ENCODE peak calls at places on chromosomes 5 and 9, in five cellular contexts. S, B, R, Q and O are unnamed samples.

GRCh38 chr9:124611106-124611505 is 103.9 kb upstream of the NR5A1 start:
- DNase-seq in S (no peak), Q (no peak), R (no peak), B (no peak), O (no peak)

GRCh38 chr5:105619725-105620124 is 2051.0 kb downstream of the EFNA5 start:
- DNase-seq in Q (no peak), S (no peak), R (no peak), B (no peak), O (no peak)

GRCh38 chr5:12661617-12662370 is 757.5 kb upstream of the CTNND2 start:
- DNase-seq in S (no peak), Q (no peak), R (peak; percentile 76), B (no peak), O (no peak)

GRCh38 chr9:108434502-108434901 is 421.3 kb downstream of the ACTL7B start:
- DNase-seq in R (no peak), B (no peak), Q (no peak), S (no peak), O (no peak)

GRCh38 chr9:123089040-123089439 is 55.6 kb downstream of the GPR21 start:
- DNase-seq in Q (no peak), B (no peak), S (no peak), R (no peak), O (no peak)

GRCh38 chr9:35649431-35650340 is 1.0 kb downstream of the SIT1 start:
- DNase-seq in B (peak; percentile 53), Q (no peak), R (no peak), S (no peak), O (no peak)

GRCh38 chr9:91423785-91424402 is at the start of gene NFIL3:
- DNase-seq in B (peak; percentile 85), R (peak; percentile 81), Q (no peak), S (peak; percentile 58), O (no peak)

GRCh38 chr9:97991818-97992217 is 8.7 kb downstream of the ANP32B start:
- DNase-seq in S (no peak), B (no peak), Q (no peak), R (no peak), O (no peak)

GRCh38 chr5:168552146-168552545 is 23.0 kb downstream of the FBLL1 start:
- DNase-seq in R (no peak), Q (no peak), S (no peak), B (no peak), O (no peak)

GRCh38 chr9:21685502-21685901 is 116.9 kb upstream of the MTAP start:
- DNase-seq in S (no peak), Q (no peak), B (no peak), R (no peak), O (no peak)

GRCh38 chr5:32042571-32042970 is 131.5 kb downstream of the GOLPH3 start:
- DNase-seq in Q (no peak), S (no peak), B (no peak), R (no peak), O (no peak)

GRCh38 chr9:21455320-21455719 is 15.1 kb downstream of the IFNA1 start:
- DNase-seq in B (no peak), S (peak; percentile 17), Q (no peak), R (no peak), O (peak; percentile 23)

GRCh38 chr9:109972026-109973005 is 192.3 kb downstream of the PALM2AKAP2 start:
- DNase-seq in B (no peak), R (no peak), Q (peak; percentile 91), S (no peak), O (no peak)

GRCh38 chr5:66144799-66145390 is 795 bp downstream of the SREK1 start:
- DNase-seq in B (peak; percentile 80), Q (no peak), R (no peak), S (peak; percentile 45), O (no peak)

GRCh38 chr9:116951588-116952433 is 264.7 kb downstream of the TRIM32 start:
- DNase-seq in B (no peak), Q (peak; percentile 85), R (no peak), S (no peak), O (no peak)

GRCh38 chr5:160083501-160083900 is 35.7 kb downstream of the PWWP2A start:
- DNase-seq in B (no peak), R (no peak), S (no peak), Q (no peak), O (no peak)

GRCh38 chr5:139831624-139832023 is 36.0 kb downstream of the PSD2 start:
- DNase-seq in R (no peak), B (no peak), Q (no peak), S (no peak), O (no peak)
- H2AFZ ChIP-seq in R (no peak overlapping the region), B (no peak overlapping the region), Q (no peak overlapping the region), S (no peak overlapping the region), O (no peak overlapping the region)

GRCh38 chr9:118000581-118000980 is 296.4 kb downstream of the TLR4 start:
- DNase-seq in R (no peak), B (no peak), S (no peak), Q (no peak), O (no peak)
- TF ChIP-seq ATF3 in R (no peak), B (no peak), S (no peak), Q (no peak), O (no peak)

GRCh38 chr5:54062958-54063357 is 247.4 kb downstream of the ARL15 start:
- DNase-seq in B (no peak), Q (no peak), R (no peak), S (no peak), O (no peak)
- H2AFZ ChIP-seq in B (no peak overlapping the region), Q (no peak overlapping the region), R (no peak overlapping the region), S (no peak overlapping the region), O (no peak overlapping the region)

GRCh38 chr5:35656721-35657120 is 39.1 kb downstream of the SPEF2 start:
- DNase-seq in B (no peak), Q (no peak), S (no peak), R (no peak), O (no peak)

GRCh38 chr5:35647712-35648111 is 30.0 kb downstream of the SPEF2 start:
- DNase-seq in R (no peak), S (no peak), B (no peak), Q (no peak), O (no peak)

GRCh38 chr5:35647128-35647527 is 29.5 kb downstream of the SPEF2 start:
- DNase-seq in S (no peak), B (no peak), R (no peak), Q (no peak), O (no peak)

DNA sequence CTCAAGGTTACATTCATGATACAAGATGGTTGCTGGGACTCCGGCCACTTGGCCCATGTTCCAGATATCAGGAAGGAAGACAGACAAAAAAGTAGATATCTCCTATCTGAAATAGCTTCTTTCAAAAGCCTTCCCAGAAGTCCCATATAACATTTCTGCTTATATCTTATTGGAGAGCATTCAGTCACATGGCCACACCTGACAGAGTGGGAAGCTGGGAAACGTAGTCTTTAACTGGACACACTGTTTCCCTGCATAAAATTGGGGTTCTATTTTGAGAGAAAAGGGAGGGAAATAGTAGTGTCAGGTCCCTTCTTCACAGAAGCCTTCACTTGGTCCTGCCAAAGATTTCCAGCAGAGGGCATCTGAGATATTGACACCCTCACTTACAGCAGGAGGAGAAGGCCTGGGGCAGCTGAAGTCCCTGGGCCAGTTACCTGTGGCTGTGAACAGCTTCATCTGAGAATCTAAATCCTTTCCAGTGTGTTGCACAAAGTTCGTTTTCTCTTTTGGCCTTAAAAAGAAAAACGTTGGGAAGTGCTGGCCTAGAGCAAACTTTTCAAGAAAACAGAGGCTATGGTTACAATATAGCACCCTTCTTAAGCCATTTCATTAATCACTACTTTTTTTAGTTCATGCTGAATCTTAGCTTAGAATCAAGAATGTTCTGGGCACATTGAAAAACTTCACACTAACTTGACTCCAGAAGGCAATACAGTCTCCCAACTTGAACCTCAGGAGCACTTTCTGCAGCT is 33.5 kb downstream of the SPEF2 start:
- DNase-seq in B (peak; percentile 8), Q (no peak), S (peak; percentile 32), R (peak; percentile 47), O (peak; percentile 24)
- TF ChIP-seq ATF3 in B (no peak), Q (no peak), S (no peak), R (no peak), O (no peak)

GRCh38 chr5:35003018-35003957 is 44.5 kb downstream of the AGXT2 start:
- DNase-seq in S (peak; percentile 43), R (peak; percentile 86), Q (peak; percentile 9), B (peak; percentile 82), O (peak; percentile 29)
- H2AFZ ChIP-seq in S (no peak overlapping the region), R (peak overlapping the region; percentile 42), Q (no peak overlapping the region), B (no peak overlapping the region), O (peak overlapping the region; percentile 94)

GRCh38 chr9:137580209-137580957 is 1.7 kb upstream of the DPH7 start:
- DNase-seq in B (no peak), Q (no peak), S (no peak), R (no peak), O (no peak)
- TF ChIP-seq ATF3 in B (no peak), Q (no peak), S (no peak), R (no peak), O (no peak)

DNA sequence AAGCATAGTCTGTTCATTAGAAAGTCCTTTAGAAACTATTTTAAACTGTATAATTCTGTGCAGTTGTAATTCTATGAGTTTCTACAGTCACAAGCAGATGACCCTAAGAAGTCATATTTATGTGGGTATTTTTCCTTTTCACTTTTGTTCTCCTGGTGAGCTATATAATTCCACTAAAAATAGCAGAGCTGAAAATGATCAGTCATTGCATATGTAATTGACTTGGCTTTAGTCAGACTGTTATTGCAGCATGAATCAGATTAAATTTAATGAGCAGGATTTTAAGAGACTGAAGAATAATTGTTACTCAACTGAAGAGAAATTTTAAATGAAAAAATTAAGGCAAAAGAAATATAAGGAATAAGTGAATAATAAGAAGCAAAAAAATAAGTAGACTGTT is 108.5 kb downstream of the MTREX start:
- DNase-seq in B (no peak), S (no peak), R (no peak), Q (no peak), O (no peak)
- H2AFZ ChIP-seq in B (no peak overlapping the region), S (no peak overlapping the region), R (no peak overlapping the region), Q (no peak overlapping the region), O (no peak overlapping the region)